ENCODE peak calls at places on chromosomes 2 and 18, in five cellular contexts. J is breast epithelium, V is transverse colon, B is esophagus squamous epithelium, M is tibial nerve. S is an unnamed sample. For H3K4me1, the result is how much of the 10 kb centered on the place peaks cover.

GRCh38 chr2:134677866-134678774 is 40.7 kb downstream of the TMEM163 start:
- DNase-seq in M (no peak), J (no peak), B (no peak), V (no peak), S (peak)

GRCh38 chr2:211439011-211439410 is 882.6 kb downstream of the CPS1 start:
- DNase-seq in B (no peak), M (no peak), V (no peak), J (no peak), S (no peak)

GRCh38 chr18:8946046-8946838 is 156.3 kb upstream of the NDUFV2 start:
- DNase-seq in M (no peak), B (no peak), J (no peak), V (no peak), S (no peak)

GRCh38 chr2:101741775-101742520 is 44.4 kb downstream of the MAP4K4 start:
- DNase-seq in M (no peak), B (no peak), J (no peak), V (no peak), S (no peak)

GRCh38 chr2:214492608-214493007 is 81.8 kb downstream of the VWC2L start:
- DNase-seq in B (no peak), V (no peak), J (no peak), M (no peak), S (no peak)

GRCh38 chr2:136135924-136136906 is 18.3 kb upstream of the CXCR4 start:
- DNase-seq in J (no peak), V (peak), M (peak), B (peak), S (no peak)

GRCh38 chr2:109322646-109323045 is 193.6 kb downstream of the SH3RF3 start:
- DNase-seq in B (no peak), M (no peak), J (no peak), V (no peak), S (no peak)

GRCh38 chr2:63525905-63526304 is 62.4 kb downstream of the WDPCP start:
- DNase-seq in V (no peak), J (no peak), B (no peak), M (no peak), S (no peak)

GRCh38 chr2:39304200-39304599 is 60.4 kb upstream of the CDKL4 start:
- DNase-seq in B (no peak), V (no peak), J (no peak), M (no peak), S (no peak)

GRCh38 chr2:212811036-212811805 is 272.6 kb upstream of the ERBB4 start:
- DNase-seq in B (no peak), M (no peak), V (no peak), J (no peak), S (no peak)

GRCh38 chr18:62610509-62611394 is 87.9 kb downstream of the ZCCHC2 start:
- DNase-seq in M (no peak), V (no peak), B (no peak), J (no peak), S (peak)

GRCh38 chr18:56913970-56914369 is 232.9 kb upstream of the BOD1L2 start:
- DNase-seq in V (no peak), B (no peak), M (no peak), J (no peak), S (no peak)

GRCh38 chr18:8301427-8302172 is 307.6 kb upstream of the RAB12 start:
- DNase-seq in V (no peak), M (no peak), B (no peak), J (no peak), S (no peak)

GRCh38 chr18:3262234-3263171 is 570 bp downstream of the MYL12B start:
- DNase-seq in B (no peak), J (peak), M (no peak), V (no peak), S (no peak)

GRCh38 chr2:37026050-37026449 is 58.1 kb downstream of the HEATR5B start:
- DNase-seq in V (no peak), J (no peak), M (no peak), B (no peak), S (no peak)

GRCh38 chr2:30796723-30797122 is 10.5 kb downstream of the CAPN13 start:
- DNase-seq in J (no peak), V (no peak), M (no peak), B (no peak), S (no peak)

GRCh38 chr18:26710460-26711096 is 154.9 kb downstream of the AQP4 start:
- DNase-seq in J (no peak), B (no peak), M (no peak), V (no peak), S (no peak)

GRCh38 chr18:7945882-7946281 is 378.8 kb downstream of the PTPRM start:
- DNase-seq in J (no peak), B (no peak), M (no peak), V (no peak), S (no peak)

DNA sequence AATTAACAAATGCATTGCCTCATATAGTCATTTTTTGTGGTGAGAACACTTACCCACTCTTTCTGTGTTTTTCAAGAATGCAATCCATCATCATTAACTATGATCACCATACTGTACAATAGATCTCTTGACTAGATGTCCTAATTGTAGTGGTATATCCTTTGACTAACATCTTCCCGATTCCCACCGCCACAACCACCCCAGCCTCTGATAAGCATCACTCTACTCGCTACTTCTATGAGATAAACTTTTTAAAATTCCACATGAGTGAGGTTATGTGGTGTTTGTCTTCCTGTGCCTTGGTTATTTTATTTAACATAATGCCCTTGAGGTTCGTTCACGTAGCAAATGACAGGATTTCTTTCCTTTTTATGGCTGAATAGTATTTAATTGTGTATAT is 6.6 kb downstream of the VWA3B start:
- DNase-seq in B (no peak), V (no peak), M (no peak), J (no peak), S (no peak)
- H3K4me1 ChIP-seq in B (under half), V (under half), M (under half), J (under half), S (under half)

DNA sequence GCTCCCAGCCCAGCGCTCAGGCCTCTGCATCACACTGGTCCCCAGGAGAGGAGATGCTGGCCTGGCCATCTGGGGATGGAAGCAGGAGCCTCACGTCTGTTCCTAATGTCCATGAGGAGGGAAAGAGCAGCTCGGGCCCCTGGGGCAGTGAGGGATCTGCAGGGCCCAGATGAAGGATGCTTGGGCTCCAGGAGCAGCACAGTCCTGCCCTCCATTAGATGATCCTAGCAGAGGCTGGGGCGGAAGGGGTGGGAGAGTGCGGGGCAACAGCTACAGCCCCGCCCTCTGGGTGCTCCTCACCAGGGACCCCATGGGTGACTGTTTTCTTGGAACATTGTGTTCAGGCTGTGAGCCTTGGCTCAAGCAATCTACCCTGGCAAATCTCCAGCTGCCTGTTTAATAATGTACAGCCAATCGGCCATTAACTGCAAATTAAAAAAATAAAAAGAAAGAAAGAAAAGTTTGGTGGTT is 49.7 kb downstream of the TNS1 start:
- DNase-seq in B (no peak), V (no peak), M (peak), J (no peak), S (no peak)
- H3K27ac ChIP-seq in B (peak), V (peak), M (peak), J (peak), S (peak)

GRCh38 chr2:61854435-61855177 is 746 bp upstream of the FAM161A start:
- DNase-seq in V (peak), M (peak), J (peak), B (peak), S (peak)
- TF ChIP-seq CTCF in V (no peak), M (no peak), J (no peak), B (no peak), S (no peak)

DNA sequence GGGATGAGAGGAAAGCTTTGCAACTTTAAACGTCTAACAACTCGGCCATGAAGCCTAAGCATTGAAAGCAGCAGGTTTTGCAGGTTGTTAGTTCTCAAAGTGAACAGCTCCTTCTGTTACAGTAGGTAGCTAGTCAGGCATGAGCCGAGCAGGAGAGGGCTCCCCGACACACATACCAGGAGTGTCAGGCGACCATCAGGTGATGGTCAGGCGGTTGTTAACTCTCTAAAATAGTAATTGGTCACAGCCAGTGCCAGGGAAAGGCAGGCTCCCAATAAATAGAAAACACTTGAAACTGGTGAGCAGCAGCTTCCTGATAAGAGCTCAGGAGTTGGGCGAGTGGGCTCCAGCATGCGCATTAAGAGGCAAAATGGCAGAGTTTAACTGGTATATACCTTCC is 53.5 kb upstream of the DAPL1 start:
- DNase-seq in V (no peak), M (no peak), J (no peak), B (no peak), S (peak)
- H3K4me1 ChIP-seq in V (under half), M (under half), J (under half), B (half or more), S (half or more)

DNA sequence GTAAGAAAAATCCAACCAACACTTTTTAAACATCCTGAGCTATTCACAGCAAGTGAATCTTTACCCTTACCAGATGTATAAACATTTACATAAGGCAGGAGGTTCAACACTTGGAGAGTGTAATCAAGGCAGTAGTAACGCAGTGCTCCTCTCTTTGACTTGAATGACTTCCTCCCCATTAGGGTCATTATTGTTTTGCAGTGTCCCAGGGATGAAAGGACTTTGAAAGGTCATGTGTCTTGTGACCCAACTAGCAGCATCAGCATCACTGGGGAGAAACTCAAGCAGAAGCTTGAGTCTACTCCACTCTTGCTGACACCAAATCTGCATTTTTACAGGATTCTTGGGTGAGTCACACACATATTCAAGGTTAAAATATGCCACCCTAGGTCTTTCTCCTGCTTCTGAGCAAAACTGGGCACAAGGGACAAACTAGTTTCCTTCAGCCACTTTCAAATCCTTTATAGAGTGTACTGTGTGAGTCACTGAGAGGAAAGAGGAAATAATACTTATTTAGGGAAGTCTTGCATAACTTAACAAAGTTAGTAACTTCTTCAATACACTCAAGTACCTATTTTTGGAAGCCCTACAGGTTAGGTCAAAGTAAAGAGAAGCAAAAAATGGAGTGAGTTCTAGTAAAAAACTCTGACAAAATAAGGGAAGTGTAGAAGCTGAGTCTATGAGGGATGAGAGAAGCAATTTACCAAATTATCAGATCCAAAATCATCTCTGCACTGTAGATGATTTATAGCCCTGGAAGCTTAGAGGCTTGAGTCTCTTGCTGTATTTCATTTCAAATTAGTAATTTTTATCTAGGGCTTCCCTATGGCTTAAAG is 51.0 kb upstream of the EML4 start:
- DNase-seq in J (no peak), B (no peak), M (no peak), V (no peak), S (no peak)
- H3K27ac ChIP-seq in J (peak), B (peak), M (peak), V (peak), S (peak)

GRCh38 chr2:170771049-170771937 is 1.1 kb downstream of the ERICH2 start:
- DNase-seq in V (peak), J (no peak), B (no peak), M (peak), S (no peak)

GRCh38 chr2:170772295-170772694 is 2.1 kb downstream of the ERICH2 start:
- DNase-seq in B (no peak), M (no peak), V (no peak), J (no peak), S (no peak)

GRCh38 chr2:170770008-170770303 is 222 bp upstream of the ERICH2 start:
- DNase-seq in M (no peak), J (no peak), B (no peak), V (no peak), S (no peak)

GRCh38 chr2:170774074-170774473 is 3.9 kb downstream of the ERICH2 start:
- DNase-seq in J (no peak), V (no peak), B (no peak), M (no peak), S (no peak)

GRCh38 chr2:170770304-170771048 is at the start of gene ERICH2:
- DNase-seq in V (peak), M (peak), J (peak), B (no peak), S (peak)
- TF ChIP-seq CTCF in V (no peak), M (no peak), J (no peak), B (no peak), S (peak)

DNA sequence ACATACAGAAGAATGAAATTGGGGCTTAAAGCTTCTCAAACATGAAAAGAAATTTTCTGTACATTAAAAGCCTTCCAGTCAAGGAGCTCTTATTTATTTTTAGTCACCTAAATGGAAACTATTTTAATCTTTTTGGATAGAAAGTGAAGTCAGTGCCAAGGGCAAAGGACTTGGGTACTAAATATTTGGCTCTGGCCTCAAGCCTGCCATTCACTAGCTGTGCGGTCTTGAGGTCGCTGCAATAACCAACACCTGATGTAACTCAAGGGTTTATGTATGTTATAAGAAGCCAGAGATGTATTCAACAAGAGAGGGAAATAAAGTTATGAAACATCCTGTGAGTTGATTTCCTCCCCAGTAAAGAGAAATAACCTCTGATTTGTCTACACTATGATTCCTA is 49.5 kb upstream of the LRATD1 start:
- DNase-seq in V (no peak), B (no peak), M (no peak), J (no peak), S (no peak)
- H3K4me1 ChIP-seq in V (under half), B (under half), M (under half), J (under half), S (under half)

GRCh38 chr2:19868705-19869550 is 32.9 kb downstream of the TTC32 start:
- DNase-seq in J (no peak), M (peak), B (no peak), V (peak), S (peak)
- H3K27ac ChIP-seq in J (no peak), M (no peak), B (no peak), V (peak), S (no peak)

S was measured in heart right ventricle.